ENCODE peak calls at places on chromosomes 3 and 15, in ten cellular contexts. V is prostate gland, O is T-helper 17 cell, X is RPMI7951, U is left cardiac atrium, B is kidney tubule cell, N is right cardiac atrium, W is lung, E is ACHN, I is mucosa of descending colon. G is an unnamed sample.

GRCh38 chr15:99268431-99268830 is 17.1 kb downstream of the LRRC28 start:
- DNase-seq in E (no peak), O (no peak), X (no peak), N (no peak), B (no peak), V (no peak), W (no peak), U (no peak), I (peak), G (no peak)

GRCh38 chr3:45574067-45574494 is 20.5 kb upstream of the LIMD1 start:
- DNase-seq in N (no peak), E (no peak), U (no peak), V (no peak), O (no peak), X (no peak), I (no peak), W (no peak), B (no peak), G (no peak)

GRCh38 chr3:127113571-127113891 is 79.4 kb upstream of the PRR23E start:
- DNase-seq in E (no peak), V (no peak), O (no peak), N (no peak), U (no peak), X (no peak), I (no peak), B (no peak), W (no peak), G (no peak)

GRCh38 chr3:126464997-126465396 is 10.7 kb downstream of the ZXDC start:
- DNase-seq in E (no peak), N (no peak), V (no peak), X (no peak), I (no peak), B (no peak), O (no peak), W (no peak), U (no peak), G (no peak)

GRCh38 chr3:128006061-128006470 is 46.2 kb upstream of the SEC61A1 start:
- DNase-seq in X (peak), B (no peak), N (no peak), I (no peak), E (no peak), W (no peak), U (no peak), O (no peak), V (no peak), G (no peak)

GRCh38 chr3:12005951-12006625 is 1.9 kb downstream of the SYN2 start:
- DNase-seq in I (no peak), X (no peak), W (no peak), N (no peak), O (no peak), V (no peak), B (no peak), E (no peak), U (no peak), G (no peak)

GRCh38 chr3:181326637-181327223 is 337.2 kb upstream of the DNAJC19 start:
- DNase-seq in E (peak), X (peak), N (peak), V (no peak), O (no peak), B (peak), I (peak), U (no peak), W (no peak), G (no peak)

GRCh38 chr3:122392868-122393844 is 9.2 kb downstream of the FAM162A start:
- DNase-seq in V (no peak), N (no peak), I (no peak), X (peak), U (no peak), O (no peak), W (no peak), B (peak), E (peak), G (peak)

GRCh38 chr3:42979044-42979962 is at the start of gene GASK1A:
- DNase-seq in O (no peak), V (peak), N (peak), B (peak), U (peak), W (peak), I (peak), X (no peak), E (no peak), G (no peak)

GRCh38 chr3:21645121-21645897 is 105.7 kb downstream of the ZNF385D start:
- DNase-seq in I (no peak), B (peak), E (no peak), N (peak), W (no peak), O (no peak), U (peak), V (no peak), X (no peak), G (peak)

GRCh38 chr3:65044401-65044800 is 356.6 kb upstream of the ADAMTS9 start:
- DNase-seq in I (no peak), B (peak), E (no peak), N (no peak), V (no peak), X (no peak), W (no peak), O (no peak), U (no peak), G (no peak)

GRCh38 chr15:90902996-90903732 is at the start of gene MAN2A2:
- DNase-seq in O (peak), N (peak), X (peak), I (peak), U (peak), W (peak), V (peak), E (peak), B (peak), G (no peak)

GRCh38 chr3:7710284-7710683 is 791.3 kb upstream of the LMCD1 start:
- DNase-seq in B (no peak), V (no peak), E (no peak), W (no peak), X (no peak), N (no peak), I (no peak), O (no peak), U (no peak), G (no peak)

GRCh38 chr3:133459400-133459799 is 59.5 kb downstream of the BFSP2 start:
- DNase-seq in V (peak), E (no peak), U (peak), X (no peak), W (no peak), B (no peak), N (peak), O (no peak), I (no peak), G (peak)

GRCh38 chr15:81411056-81411455 is 37.0 kb upstream of the TMC3 start:
- DNase-seq in O (no peak), I (no peak), V (no peak), B (no peak), U (no peak), W (no peak), N (peak), E (no peak), X (no peak), G (no peak)

GRCh38 chr3:142046320-142047020 is 102.9 kb downstream of the TFDP2 start:
- DNase-seq in B (no peak), V (no peak), E (no peak), U (no peak), X (no peak), W (no peak), I (no peak), O (no peak), N (no peak), G (no peak)